ENCODE peak calls at places on chromosomes 12 and 14, in eight cellular contexts. D, A, G, I, J, K, W and F are unnamed samples. For H3K9me3, the result is how much of the 10 kb centered on the place peaks cover.

GRCh38 chr14:94020267-94020666 is 5.9 kb upstream of the OTUB2 start:
- DNase-seq in I (no peak), W (no peak), J (no peak), D (no peak), K (no peak), G (no peak), A (no peak), F (no peak)

GRCh38 chr12:64186789-64187188 is 35.3 kb downstream of the KICS2 start:
- DNase-seq in G (peak), J (no peak), W (no peak), D (no peak), A (no peak), K (peak), I (no peak), F (no peak)

GRCh38 chr12:29547151-29547561 is 49.7 kb upstream of the OVCH1 start:
- DNase-seq in G (peak), K (no peak), J (no peak), W (no peak), A (no peak), I (no peak), D (no peak), F (no peak)

GRCh38 chr14:23514009-23514962 is 37.3 kb downstream of the ZFHX2 start:
- DNase-seq in K (no peak), G (no peak), I (no peak), D (no peak), J (no peak), W (no peak), A (no peak), F (no peak)

GRCh38 chr12:18810537-18811253 is 72.8 kb downstream of the CAPZA3 start:
- DNase-seq in J (no peak), I (no peak), G (no peak), D (no peak), A (no peak), W (no peak), K (no peak), F (no peak)

GRCh38 chr14:79540394-79540793 is 670.9 kb downstream of the DIO2 start:
- DNase-seq in J (no peak), W (no peak), I (no peak), D (no peak), K (no peak), A (no peak), G (no peak), F (no peak)

GRCh38 chr12:51954465-51955361 is 3.2 kb downstream of the ACVR1B start:
- DNase-seq in W (no peak), D (peak), J (no peak), A (no peak), I (peak), K (peak), G (no peak), F (no peak)

GRCh38 chr12:53383258-53383657 is 3.3 kb downstream of the SP1 start:
- DNase-seq in K (no peak), A (no peak), D (no peak), J (no peak), I (no peak), W (no peak), G (no peak), F (no peak)

GRCh38 chr14:67446371-67447032 is 34.5 kb upstream of the PLEK2 start:
- DNase-seq in J (no peak), W (no peak), K (no peak), I (no peak), A (no peak), D (no peak), G (peak), F (no peak)

GRCh38 chr14:99728981-99729451 is 44.9 kb downstream of the CYP46A1 start:
- DNase-seq in I (peak), A (peak), G (no peak), K (no peak), W (no peak), D (peak), J (no peak), F (no peak)

GRCh38 chr12:41213107-41213506 is 25.0 kb downstream of the PDZRN4 start:
- DNase-seq in J (no peak), W (no peak), D (no peak), G (no peak), A (no peak), K (no peak), I (no peak), F (no peak)

GRCh38 chr12:75725505-75726120 is 214.2 kb upstream of the KRR1 start:
- DNase-seq in J (no peak), I (no peak), D (no peak), W (no peak), A (no peak), G (peak), K (peak), F (no peak)

GRCh38 chr14:106346534-106347290 is 820.3 kb downstream of the TMEM121 start:
- DNase-seq in A (no peak), D (no peak), W (no peak), I (no peak), K (no peak), G (no peak), J (no peak), F (no peak)

GRCh38 chr14:106346084-106346483 is 819.7 kb downstream of the TMEM121 start:
- DNase-seq in K (no peak), W (no peak), A (no peak), J (no peak), I (no peak), G (no peak), D (no peak), F (no peak)

GRCh38 chr14:106347291-106347778 is 821.0 kb downstream of the TMEM121 start:
- DNase-seq in G (no peak), J (no peak), W (no peak), K (no peak), I (no peak), A (no peak), D (no peak), F (no peak)

GRCh38 chr14:106343636-106344035 is 817.3 kb downstream of the TMEM121 start:
- DNase-seq in W (no peak), I (no peak), J (peak), A (no peak), D (no peak), K (no peak), G (no peak), F (no peak)

DNA sequence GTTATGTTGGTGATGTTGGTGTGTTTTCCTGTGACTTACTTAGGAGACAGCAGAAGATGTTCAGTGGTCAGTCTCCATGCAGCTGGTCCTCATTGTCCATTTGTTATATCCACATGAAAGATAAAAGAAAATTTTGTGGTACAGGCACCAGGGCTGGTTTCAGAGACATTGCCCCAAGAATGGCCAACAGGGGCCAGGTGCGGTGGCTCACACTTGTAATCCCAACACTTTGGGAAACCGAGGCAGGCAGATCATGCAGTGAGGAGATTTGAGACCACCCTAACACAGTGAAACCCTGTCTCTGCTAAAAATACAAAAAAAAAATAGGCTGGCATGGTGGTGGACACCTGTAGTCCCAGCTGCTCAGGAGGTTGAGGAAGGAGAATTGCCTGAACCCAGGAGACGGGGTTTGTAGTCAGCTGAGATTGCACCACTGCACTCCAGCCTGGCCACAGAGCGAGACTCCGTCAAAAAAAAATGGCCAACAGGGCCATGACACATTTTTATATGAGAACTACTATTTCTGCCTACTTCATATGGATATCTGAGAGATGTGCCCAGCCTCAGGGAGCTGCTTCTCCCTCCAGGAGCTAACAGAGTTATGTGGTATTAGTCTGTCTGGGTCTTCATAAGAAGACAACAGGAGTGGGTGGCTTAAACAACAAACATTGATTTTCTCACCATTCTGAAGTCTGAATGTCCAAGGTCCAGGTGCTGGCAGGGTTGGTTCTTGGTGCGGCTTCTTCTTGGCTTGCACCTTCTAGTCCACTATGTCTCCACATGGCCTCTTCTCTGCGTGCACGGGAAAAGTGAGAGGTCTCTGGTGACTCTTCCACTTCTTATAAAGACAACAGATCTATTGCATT is 821.7 kb downstream of the TMEM121 start:
- DNase-seq in W (no peak), J (no peak), G (no peak), K (no peak), A (no peak), I (no peak), D (no peak), F (no peak)
- H3K9me3 ChIP-seq in W (under half), J (under half), G (under half), K (under half), A (under half), I (under half), D (under half), F (under half)

DNA sequence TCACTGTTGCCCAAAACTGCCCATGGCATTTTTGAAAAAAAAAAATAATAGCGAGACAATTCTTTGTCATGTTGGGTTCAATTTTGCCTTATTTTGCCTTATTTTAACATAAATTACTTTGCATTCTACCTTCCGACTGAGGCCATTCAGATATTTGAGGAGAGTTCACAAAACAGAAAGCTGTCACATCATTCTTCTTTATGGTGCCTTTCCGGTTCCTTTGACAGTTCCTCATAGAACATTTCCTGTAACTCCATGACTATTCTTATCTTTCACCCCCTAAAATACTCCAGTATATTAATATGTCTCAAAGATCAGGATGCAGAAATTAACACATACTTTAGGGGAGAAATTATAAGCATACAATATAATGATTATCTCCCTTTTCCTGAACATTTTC is 476.7 kb downstream of the NOVA1 start:
- DNase-seq in I (no peak), D (no peak), A (no peak), J (no peak), G (no peak), K (no peak), W (no peak), F (no peak)
- H3K9me3 ChIP-seq in I (under half), D (under half), A (under half), J (under half), G (under half), K (under half), W (under half), F (under half)

DNA sequence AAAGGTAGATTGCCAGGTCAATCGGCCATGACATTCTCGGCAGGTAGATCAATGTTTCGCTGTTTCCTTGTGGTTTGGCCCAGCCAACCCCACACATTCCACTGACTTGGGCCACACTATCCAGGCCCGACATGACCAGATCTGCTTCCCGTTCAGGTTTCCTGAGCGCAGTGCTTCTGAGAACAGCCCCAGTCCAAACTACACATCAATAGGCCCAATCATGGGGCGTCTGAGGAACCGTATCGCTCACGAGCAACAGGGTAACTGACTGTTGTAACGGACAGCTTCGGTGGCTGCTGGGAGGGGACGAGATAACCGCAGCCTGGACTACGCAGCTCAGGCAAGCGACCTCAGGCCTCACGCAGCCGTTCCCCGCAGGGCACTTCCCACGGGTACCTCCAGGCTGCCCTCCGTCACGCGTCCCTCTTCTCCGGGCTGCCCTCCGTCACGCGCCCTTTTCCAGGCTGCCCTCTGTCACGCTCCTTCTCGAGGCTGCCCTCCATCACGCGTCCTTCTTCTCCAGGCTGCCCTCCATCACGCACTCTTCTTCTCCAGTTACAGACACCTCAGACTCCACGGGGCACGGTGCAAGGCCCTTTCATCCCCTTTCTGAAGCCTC is 14.7 kb downstream of the ZNF605 start:
- DNase-seq in A (no peak), G (no peak), K (no peak), J (no peak), W (no peak), I (no peak), D (no peak), F (no peak)
- H3K9me3 ChIP-seq in A (under half), G (under half), K (under half), J (under half), W (under half), I (under half), D (under half), F (under half)

DNA sequence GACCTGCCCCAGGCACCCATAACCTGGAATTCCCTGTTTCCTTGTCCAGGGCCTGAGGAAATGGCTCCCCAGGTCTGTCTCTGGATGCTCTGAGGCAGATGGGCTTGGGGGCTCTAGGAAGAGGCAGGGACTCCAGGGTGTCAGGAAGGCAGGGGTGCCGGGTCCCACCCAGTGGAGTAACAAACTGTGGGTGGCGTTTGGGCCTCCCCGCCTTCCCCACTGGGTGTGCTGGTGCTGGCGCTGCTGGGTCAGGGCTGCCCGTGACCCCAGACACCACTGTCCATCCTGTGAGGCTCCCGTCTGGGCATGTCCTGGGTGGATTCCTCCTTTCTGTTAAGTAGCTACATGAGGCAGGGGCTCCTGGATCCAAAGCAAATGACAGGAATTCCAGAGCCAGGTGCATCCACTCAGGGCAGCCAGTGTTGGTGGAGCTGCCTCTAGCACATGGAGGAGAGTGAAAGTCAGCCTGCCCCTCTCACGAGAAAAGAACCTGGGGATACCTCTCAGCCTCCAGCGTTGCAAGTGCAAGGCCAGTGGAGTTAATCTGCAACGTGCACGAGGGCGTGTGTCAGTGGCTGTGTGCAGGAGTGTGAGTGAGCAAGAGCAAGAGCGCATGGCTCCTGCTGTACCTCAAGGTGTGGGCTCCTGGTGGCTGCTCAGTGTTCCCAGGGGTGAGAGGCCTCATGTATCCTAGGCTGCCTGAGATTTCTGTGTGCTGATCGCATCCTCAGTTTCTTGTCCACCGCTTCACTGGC is 403.1 kb downstream of the TMEM121 start:
- DNase-seq in G (no peak), K (no peak), A (no peak), D (no peak), I (no peak), W (no peak), J (no peak), F (no peak)
- H3K9me3 ChIP-seq in G (under half), K (under half), A (under half), D (under half), I (under half), W (under half), J (under half), F (under half)

DNA sequence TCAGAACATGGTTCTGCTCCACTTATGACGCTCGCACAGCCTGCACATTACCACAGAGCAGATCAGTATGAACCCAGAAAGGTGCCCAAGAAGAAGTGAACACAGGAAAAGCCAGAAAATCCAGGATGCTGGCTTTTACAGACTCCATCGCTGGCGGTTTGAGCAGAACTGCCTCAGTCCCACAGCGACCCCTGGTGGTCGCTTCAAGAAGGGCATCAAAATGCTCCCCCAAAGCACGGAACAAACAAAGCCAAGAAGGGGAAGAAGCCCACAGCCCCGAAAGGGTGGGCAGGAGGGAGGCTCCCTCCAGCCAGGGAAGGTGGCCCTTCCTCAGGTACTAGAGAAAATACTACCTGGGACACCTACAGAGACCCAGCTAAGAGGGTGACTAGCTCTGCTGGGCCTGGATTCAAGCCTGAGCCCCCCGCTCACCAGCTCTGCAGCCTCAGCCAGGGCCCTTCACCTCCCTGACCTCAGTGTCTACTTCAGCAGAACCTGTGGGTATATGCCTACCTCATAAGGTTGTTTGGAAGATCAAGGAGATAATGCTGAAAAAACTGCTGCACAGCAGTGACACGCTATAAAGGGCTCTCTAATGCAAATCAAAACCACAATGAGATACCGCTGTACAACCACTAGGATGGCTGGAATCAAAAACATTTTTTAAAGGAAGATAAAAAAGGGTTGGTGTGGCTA is 98.1 kb downstream of the NCOR2 start:
- DNase-seq in J (peak), D (no peak), K (no peak), W (no peak), A (no peak), I (no peak), G (no peak), F (no peak)
- H3K9me3 ChIP-seq in J (under half), D (under half), K (under half), W (under half), A (under half), I (under half), G (under half), F (under half)